ENCODE peak calls at places on chromosomes 1 and 21, in eight cellular contexts. P is PC-3, R is brain microvascular endothelial cell, F is esophagus squamous epithelium, N is endothelial cell of umbilical vein, O is suprapubic skin, E is lower lobe of right lung, Y is colonic mucosa. B is an unnamed sample.

GRCh38 chr1:59026472-59026948 is 242.7 kb upstream of the JUN start:
- DNase-seq in P (peak), O (no peak), E (no peak), Y (no peak), F (no peak), N (no peak), R (no peak), B (no peak)

GRCh38 chr1:60916926-60917325 is 165.4 kb upstream of the NFIA start:
- DNase-seq in P (no peak), Y (no peak), E (no peak), F (no peak), R (no peak), N (no peak), O (no peak), B (no peak)

GRCh38 chr1:73033637-73034036 is 751.3 kb upstream of the NEGR1 start:
- DNase-seq in Y (no peak), R (no peak), P (no peak), O (no peak), N (no peak), E (no peak), F (no peak), B (no peak)

GRCh38 chr1:22536506-22536905 is 26.8 kb upstream of the EPHA8 start:
- DNase-seq in E (no peak), R (no peak), F (no peak), N (no peak), Y (no peak), P (no peak), O (no peak), B (no peak)

GRCh38 chr1:65231718-65232330 is 77.5 kb upstream of the DNAJC6 start:
- DNase-seq in P (peak), N (no peak), R (no peak), O (no peak), E (no peak), Y (no peak), F (no peak), B (no peak)

GRCh38 chr1:98557808-98558390 is 103.6 kb upstream of the SNX7 start:
- DNase-seq in F (no peak), O (no peak), P (no peak), E (no peak), N (no peak), Y (no peak), R (no peak), B (no peak)

GRCh38 chr1:63294797-63295594 is 27.4 kb upstream of the FOXD3 start:
- DNase-seq in O (no peak), R (no peak), F (no peak), Y (no peak), E (no peak), N (no peak), P (no peak), B (no peak)

GRCh38 chr1:97308131-97308530 is 586.5 kb downstream of the PTBP2 start:
- DNase-seq in N (no peak), R (no peak), P (no peak), E (no peak), Y (no peak), F (no peak), O (no peak), B (no peak)

GRCh38 chr21:35646606-35647005 is 413.7 kb downstream of the SETD4 start:
- DNase-seq in R (peak), O (no peak), P (no peak), N (no peak), E (no peak), Y (no peak), F (no peak), B (no peak)

GRCh38 chr1:33173091-33173490 is 8.8 kb downstream of the TRIM62 start:
- DNase-seq in Y (no peak), O (no peak), F (no peak), N (no peak), R (no peak), P (no peak), E (no peak), B (no peak)

GRCh38 chr1:203217668-203218067 is 11.8 kb downstream of the CHIT1 start:
- DNase-seq in Y (no peak), R (no peak), O (no peak), P (no peak), F (no peak), E (no peak), N (no peak), B (no peak)

GRCh38 chr21:28554660-28555475 is 437.8 kb downstream of the LTN1 start:
- DNase-seq in E (no peak), O (no peak), Y (no peak), P (no peak), R (peak), F (no peak), N (no peak), B (no peak)

GRCh38 chr1:64469614-64469976 is 334 bp upstream of the CACHD1 start:
- DNase-seq in N (no peak), R (no peak), Y (no peak), E (no peak), P (no peak), O (peak), F (no peak), B (no peak)

GRCh38 chr1:1833916-1834325 is 55.7 kb upstream of the NADK start:
- DNase-seq in E (no peak), O (no peak), F (no peak), P (no peak), Y (no peak), N (no peak), R (peak), B (no peak)

GRCh38 chr1:231337043-231337471 is 595 bp downstream of the EXOC8 start:
- DNase-seq in E (no peak), Y (peak), N (no peak), O (peak), F (no peak), R (no peak), P (no peak), B (no peak)

GRCh38 chr1:173062156-173062938 is 11.6 kb upstream of the TNFSF18 start:
- DNase-seq in P (peak), F (no peak), O (no peak), E (no peak), Y (no peak), N (peak), R (peak), B (peak)

GRCh38 chr1:19087017-19087736 is 122.9 kb downstream of the UBR4 start:
- DNase-seq in Y (peak), R (no peak), P (no peak), N (no peak), F (no peak), O (no peak), E (no peak), B (no peak)

GRCh38 chr1:216705686-216706085 is 17.5 kb downstream of the ESRRG start:
- DNase-seq in N (no peak), F (no peak), E (no peak), Y (no peak), P (no peak), R (no peak), O (no peak), B (no peak)

GRCh38 chr1:201137579-201138310 is 10.8 kb upstream of the ASCL5 start:
- DNase-seq in F (no peak), R (peak), O (peak), E (no peak), P (peak), N (peak), Y (peak), B (peak)

GRCh38 chr1:193404236-193404635 is 217.8 kb upstream of the B3GALT2 start:
- DNase-seq in N (no peak), Y (no peak), E (no peak), R (no peak), P (no peak), F (no peak), O (no peak), B (no peak)

GRCh38 chr1:247112479-247112781 is 8.3 kb upstream of the ZNF669 start:
- DNase-seq in R (no peak), F (no peak), O (no peak), P (peak), E (no peak), N (no peak), Y (no peak), B (no peak)
- H3K27ac ChIP-seq in R (no peak), F (peak), O (peak), P (no peak), E (peak), N (no peak), Y (no peak), B (peak)

GRCh38 chr1:197622371-197622770 is 152.9 kb downstream of the DENND1B start:
- DNase-seq in O (no peak), Y (no peak), R (no peak), E (no peak), P (no peak), F (no peak), N (no peak), B (no peak)

GRCh38 chr1:197620660-197621273 is 154.5 kb downstream of the DENND1B start:
- DNase-seq in N (no peak), R (no peak), E (no peak), Y (no peak), F (no peak), P (peak), O (no peak), B (no peak)

GRCh38 chr1:197621761-197622160 is 153.5 kb downstream of the DENND1B start:
- DNase-seq in E (no peak), O (no peak), F (no peak), Y (no peak), R (no peak), N (no peak), P (no peak), B (no peak)

GRCh38 chr1:197618065-197618464 is 157.2 kb downstream of the DENND1B start:
- DNase-seq in P (no peak), F (no peak), E (no peak), R (peak), N (peak), O (no peak), Y (no peak), B (no peak)

DNA sequence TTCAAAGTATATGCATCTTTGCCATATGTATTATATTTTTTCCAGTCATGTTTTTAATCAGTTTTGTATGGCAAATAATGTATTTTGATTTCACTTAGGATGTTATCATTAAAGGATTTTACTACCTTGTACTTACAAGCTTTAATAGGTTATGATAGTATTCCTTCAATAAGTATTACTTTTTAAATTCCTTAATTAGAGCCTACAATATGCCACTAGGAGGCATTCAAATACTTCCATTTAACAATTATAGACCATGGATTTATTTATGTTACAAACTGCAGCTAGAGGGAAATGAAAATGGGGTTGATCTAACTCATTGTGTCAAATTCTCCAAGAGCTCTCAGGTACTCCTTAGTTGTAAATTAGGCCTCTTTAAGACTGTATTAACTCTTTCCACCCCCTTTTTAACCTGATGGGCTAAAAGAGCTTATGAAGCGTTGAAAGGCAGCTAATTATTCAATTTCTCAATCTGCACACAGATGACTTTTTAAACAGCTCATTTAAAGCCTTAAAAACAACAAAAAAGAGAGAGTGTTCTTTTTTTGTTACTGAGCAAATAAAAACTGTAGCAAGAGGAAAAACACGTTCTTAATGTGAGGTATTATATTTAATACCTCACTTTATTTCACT is 156.2 kb downstream of the DENND1B start:
- DNase-seq in Y (no peak), N (peak), E (no peak), O (no peak), P (peak), F (no peak), R (no peak), B (peak)
- TF ChIP-seq CTCF in Y (no peak), N (no peak), E (peak), O (peak), P (peak), F (no peak), R (peak), B (peak)

DNA sequence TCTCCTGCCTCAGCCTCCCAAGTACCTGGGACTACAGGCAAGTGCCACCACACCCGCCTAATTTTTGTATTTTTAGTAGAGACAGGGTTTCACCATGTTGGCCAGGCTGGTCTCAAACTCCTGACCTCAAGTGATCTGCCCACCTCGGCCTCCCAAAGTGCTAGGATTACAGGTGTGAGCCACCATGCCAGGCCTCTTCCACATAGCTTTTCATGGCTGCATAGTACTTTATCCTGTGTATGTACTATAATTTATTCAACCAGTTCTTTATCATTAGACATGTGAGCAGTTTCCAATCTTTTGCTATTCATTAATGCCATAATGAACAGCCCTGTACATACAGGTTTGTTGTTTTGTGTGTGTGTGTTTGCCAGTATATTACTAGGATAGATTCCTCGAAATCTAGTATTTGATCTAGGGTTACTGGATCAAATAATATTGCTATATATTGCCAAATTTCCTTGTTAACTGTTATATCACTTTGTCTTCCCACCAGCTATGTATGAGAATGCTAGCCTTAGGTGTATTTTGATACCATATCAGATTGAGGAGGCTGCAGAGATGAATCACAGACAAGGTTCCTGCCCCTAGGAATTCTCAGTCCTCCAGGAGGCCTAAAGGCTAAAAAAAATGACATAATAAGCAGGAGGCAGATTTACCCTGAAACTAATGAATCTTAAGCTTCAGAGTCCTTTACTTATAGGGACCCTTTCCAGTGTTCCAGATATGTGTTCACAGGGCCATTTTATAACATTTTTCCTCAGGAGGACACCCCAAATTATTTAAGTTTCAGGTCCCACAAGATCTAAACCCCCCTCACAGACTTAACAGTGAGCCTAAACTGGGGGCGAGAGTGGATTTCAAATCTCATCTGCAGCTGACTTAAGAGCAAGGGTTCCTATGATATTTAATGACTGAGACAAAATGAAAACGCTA is 2.1 kb upstream of the PDIK1L start:
- DNase-seq in P (no peak), Y (no peak), R (no peak), O (no peak), E (no peak), N (no peak), F (no peak), B (no peak)
- H3K27ac ChIP-seq in P (no peak), Y (no peak), R (no peak), O (no peak), E (no peak), N (no peak), F (peak), B (no peak)

GRCh38 chr1:158272681-158273080 is 17.0 kb upstream of the CD1C start:
- DNase-seq in Y (no peak), P (peak), E (no peak), N (no peak), R (no peak), F (no peak), O (no peak), B (no peak)

DNA sequence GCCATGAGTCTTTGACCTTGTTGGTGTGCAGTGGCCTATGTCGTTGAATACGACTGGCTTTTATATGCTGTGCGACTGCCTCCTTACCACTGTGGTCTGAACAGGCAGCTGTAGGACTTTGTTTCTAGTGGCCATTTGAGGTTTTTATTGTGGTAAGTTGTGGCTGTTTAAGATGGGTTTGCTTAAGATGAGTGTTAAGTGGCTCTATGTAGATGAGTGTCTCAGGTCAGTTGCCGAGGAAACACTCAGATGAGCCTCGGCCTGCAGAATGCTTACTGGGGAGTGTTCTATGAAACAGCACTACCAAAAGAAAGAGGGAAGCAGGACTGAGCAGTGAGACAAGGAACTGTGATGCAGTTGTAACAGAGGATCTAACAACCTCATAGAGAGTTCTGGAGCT is 14.9 kb upstream of the CD1C start:
- DNase-seq in F (no peak), O (no peak), R (no peak), P (no peak), N (no peak), Y (no peak), E (no peak), B (no peak)
- TF ChIP-seq CTCF in F (no peak), O (no peak), R (no peak), P (no peak), N (no peak), Y (no peak), E (no peak), B (no peak)

DNA sequence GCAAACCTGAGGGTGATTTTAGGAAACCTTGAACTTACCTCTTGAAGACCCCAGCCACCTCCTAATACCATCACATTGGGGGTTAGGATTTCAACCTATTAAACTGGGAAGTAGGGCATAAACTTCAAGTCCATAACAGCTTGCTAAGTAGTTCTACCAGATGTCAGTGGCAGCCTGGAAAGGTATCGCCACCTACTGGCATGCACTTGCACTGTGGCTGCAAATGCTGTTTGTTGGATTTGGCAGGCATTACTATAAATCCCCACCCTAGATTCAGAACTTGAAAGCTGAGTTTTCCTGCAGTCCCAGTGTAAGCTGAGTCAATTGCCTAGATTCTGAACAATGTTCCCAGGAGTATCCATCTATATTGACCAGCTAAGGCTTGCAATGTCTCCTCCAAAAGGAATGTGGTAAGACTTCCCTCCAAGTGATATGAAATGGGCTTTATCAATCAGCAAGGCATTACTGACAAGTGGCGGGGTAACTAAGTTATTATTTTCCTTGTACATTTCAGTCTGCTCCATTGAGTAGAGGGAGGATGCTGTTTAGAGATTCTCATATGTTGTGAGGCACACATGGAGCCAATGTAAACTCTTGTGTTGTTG is 474.5 kb downstream of the PTPRC start:
- DNase-seq in P (peak), E (peak), Y (peak), R (peak), O (no peak), F (no peak), N (peak), B (no peak)
- H3K27ac ChIP-seq in P (no peak), E (no peak), Y (no peak), R (no peak), O (no peak), F (no peak), N (no peak), B (no peak)

B was measured in RWPE1.